ENCODE peak calls at places on chromosomes 5 and 9, in four cellular contexts. One of them, this sample, is unnamed.

GRCh38 chr5:135578685-135579341 is at the start of gene CXCL14:
- DNase-seq in CD8-positive, alpha-beta memory T cell: no peak
- DNase-seq in SK-N-SH: no peak
- DNase-seq in transverse colon: peak
- DNase-seq in this sample: peak

GRCh38 chr5:143796753-143797152 is 15.2 kb upstream of the HMHB1 start:
- DNase-seq in transverse colon: no peak
- DNase-seq in SK-N-SH: no peak
- DNase-seq in CD8-positive, alpha-beta memory T cell: no peak
- DNase-seq in this sample: no peak

GRCh38 chr9:18238254-18238653 is 235.7 kb upstream of the ADAMTSL1 start:
- DNase-seq in CD8-positive, alpha-beta memory T cell: no peak
- DNase-seq in SK-N-SH: no peak
- DNase-seq in transverse colon: no peak
- DNase-seq in this sample: no peak

GRCh38 chr5:1195439-1195838 is 6.0 kb upstream of the SLC6A19 start:
- DNase-seq in SK-N-SH: no peak
- DNase-seq in transverse colon: no peak
- DNase-seq in CD8-positive, alpha-beta memory T cell: peak
- DNase-seq in this sample: no peak

GRCh38 chr9:134316444-134317160 is 9.7 kb upstream of the RXRA start:
- DNase-seq in CD8-positive, alpha-beta memory T cell: peak
- DNase-seq in SK-N-SH: peak
- DNase-seq in transverse colon: no peak
- DNase-seq in this sample: no peak

GRCh38 chr5:16574789-16575785 is 41.7 kb downstream of the RETREG1 start:
- DNase-seq in CD8-positive, alpha-beta memory T cell: no peak
- DNase-seq in transverse colon: no peak
- DNase-seq in SK-N-SH: no peak
- DNase-seq in this sample: peak

GRCh38 chr9:81264516-81264915 is 424.8 kb downstream of the TLE1 start:
- DNase-seq in CD8-positive, alpha-beta memory T cell: no peak
- DNase-seq in SK-N-SH: peak
- DNase-seq in transverse colon: no peak
- DNase-seq in this sample: no peak

GRCh38 chr5:134029156-134029555 is 24.4 kb upstream of the VDAC1 start:
- DNase-seq in transverse colon: no peak
- DNase-seq in SK-N-SH: no peak
- DNase-seq in CD8-positive, alpha-beta memory T cell: no peak
- DNase-seq in this sample: no peak

GRCh38 chr5:68460147-68460760 is 244.7 kb downstream of the PIK3R1 start:
- DNase-seq in SK-N-SH: peak
- DNase-seq in CD8-positive, alpha-beta memory T cell: peak
- DNase-seq in transverse colon: peak
- DNase-seq in this sample: peak

GRCh38 chr5:143229896-143230675 is 173.4 kb downstream of the NR3C1 start:
- DNase-seq in CD8-positive, alpha-beta memory T cell: peak
- DNase-seq in SK-N-SH: no peak
- DNase-seq in transverse colon: no peak
- DNase-seq in this sample: peak

GRCh38 chr5:137487600-137487999 is 11.5 kb downstream of the SPOCK1 start:
- DNase-seq in CD8-positive, alpha-beta memory T cell: no peak
- DNase-seq in SK-N-SH: no peak
- DNase-seq in transverse colon: no peak
- DNase-seq in this sample: no peak

GRCh38 chr5:180133971-180134508 is 62.5 kb upstream of the RNF130 start:
- DNase-seq in CD8-positive, alpha-beta memory T cell: no peak
- DNase-seq in transverse colon: no peak
- DNase-seq in SK-N-SH: no peak
- DNase-seq in this sample: no peak

DNA sequence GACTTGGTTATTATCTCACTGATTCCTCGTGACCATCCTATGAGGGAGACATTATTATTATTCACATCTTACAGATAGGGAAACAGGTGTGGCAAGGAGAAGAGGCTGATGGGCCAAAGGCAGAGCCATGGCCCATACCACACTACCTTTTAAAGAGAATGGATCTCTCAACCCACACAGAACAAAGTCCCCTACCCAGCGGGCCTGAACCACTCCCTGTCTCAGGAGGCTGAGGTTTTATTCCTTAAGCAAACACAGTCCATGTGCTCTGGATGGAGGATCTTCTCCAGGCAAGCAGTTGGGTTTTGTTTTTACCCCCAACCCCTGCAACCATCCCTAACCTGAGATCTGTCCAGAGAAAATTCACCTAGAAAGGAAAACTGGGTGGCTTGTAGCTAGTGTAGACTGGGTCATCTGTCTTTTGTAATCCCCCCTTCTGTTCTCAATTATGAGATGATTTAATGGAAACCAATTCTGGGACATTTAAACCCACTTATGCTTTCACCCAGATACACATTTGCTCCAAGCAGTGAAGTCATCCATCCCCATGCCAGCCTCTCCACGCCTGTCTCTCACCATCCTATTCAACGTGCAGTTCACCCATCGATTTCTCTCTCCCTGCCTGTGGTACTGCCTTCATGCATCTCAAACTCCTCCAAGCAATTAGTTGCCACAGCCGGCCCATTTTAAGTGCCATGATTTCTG is 2.0 kb downstream of the PHF19 start:
- DNase-seq in transverse colon: no peak
- DNase-seq in SK-N-SH: peak
- DNase-seq in CD8-positive, alpha-beta memory T cell: peak
- DNase-seq in this sample: no peak
- H3K27ac ChIP-seq in transverse colon: peak
- H3K27ac ChIP-seq in SK-N-SH: peak
- H3K27ac ChIP-seq in CD8-positive, alpha-beta memory T cell: peak
- H3K27ac ChIP-seq in this sample: no peak

DNA sequence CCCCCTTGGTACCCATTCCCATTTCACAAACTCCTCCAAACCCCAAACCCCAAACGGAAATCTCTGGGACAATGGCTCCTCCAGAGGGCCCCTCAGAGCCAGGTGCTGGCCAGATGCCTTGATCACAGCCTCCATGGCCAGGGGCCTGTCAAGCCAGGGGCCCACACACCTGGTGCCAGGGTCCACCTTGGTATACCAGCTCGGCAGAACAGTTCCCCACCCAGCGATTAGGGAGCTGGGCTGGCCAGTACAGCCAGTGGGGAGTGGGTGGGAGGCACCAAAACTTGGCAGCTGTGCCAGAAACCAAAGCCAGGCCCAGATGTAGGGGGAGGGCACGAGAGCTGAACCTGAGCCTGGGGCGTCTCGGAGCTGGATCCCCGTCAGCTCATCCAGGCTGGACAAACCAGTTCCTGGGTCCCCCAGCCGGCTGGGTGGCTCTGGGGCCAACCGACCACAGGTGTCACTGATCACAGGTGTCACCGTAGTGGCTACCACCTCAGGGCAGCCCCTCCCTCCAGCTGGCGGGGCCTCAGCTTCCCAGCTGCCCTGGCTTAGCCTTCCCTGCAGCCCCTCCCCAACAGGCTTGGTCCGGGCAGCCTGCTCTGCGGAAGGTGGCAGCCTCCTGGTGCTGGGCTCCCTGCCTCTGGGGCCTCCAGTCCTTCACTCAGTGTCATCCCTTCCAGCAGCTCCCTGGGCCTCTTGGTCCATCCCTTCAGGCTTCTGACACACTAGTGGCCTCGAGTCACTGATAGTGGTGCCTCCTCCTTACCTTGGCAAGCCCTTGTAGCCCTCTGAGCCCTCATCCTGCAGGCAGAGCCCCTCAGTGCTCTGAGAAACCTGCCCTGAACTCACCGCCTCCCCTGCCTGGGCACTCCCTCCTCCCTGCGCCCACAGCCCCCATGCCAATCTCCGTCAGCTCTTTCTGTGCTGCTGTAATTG is 6.6 kb upstream of the RMND5B start:
- DNase-seq in SK-N-SH: no peak
- DNase-seq in transverse colon: peak
- DNase-seq in CD8-positive, alpha-beta memory T cell: peak
- DNase-seq in this sample: peak
- H3K27ac ChIP-seq in SK-N-SH: no peak
- H3K27ac ChIP-seq in transverse colon: no peak
- H3K27ac ChIP-seq in CD8-positive, alpha-beta memory T cell: no peak
- H3K27ac ChIP-seq in this sample: no peak

GRCh38 chr5:125668904-125669303 is 754.3 kb upstream of the GRAMD2B start:
- DNase-seq in transverse colon: peak
- DNase-seq in CD8-positive, alpha-beta memory T cell: no peak
- DNase-seq in SK-N-SH: no peak
- DNase-seq in this sample: peak
- H3K27ac ChIP-seq in transverse colon: no peak
- H3K27ac ChIP-seq in CD8-positive, alpha-beta memory T cell: no peak
- H3K27ac ChIP-seq in SK-N-SH: no peak
- H3K27ac ChIP-seq in this sample: no peak

DNA sequence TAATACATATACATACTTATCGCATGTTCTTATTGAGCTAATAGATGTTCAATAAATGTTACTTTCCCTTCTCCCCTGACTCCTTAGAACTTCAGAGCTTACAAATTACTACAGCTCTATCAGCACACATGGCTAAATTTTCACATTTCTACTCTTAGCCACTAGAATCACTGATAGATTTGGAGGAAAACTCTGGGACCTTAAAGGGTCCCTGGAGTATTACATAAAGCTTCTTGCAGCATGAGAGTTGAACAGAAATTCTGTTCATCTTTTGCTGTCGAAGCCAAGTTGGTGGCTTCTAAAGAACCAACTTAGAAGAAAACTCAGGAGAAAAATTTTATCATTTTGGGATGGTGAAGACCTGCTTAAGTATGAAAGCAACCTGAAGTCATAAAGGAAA is 15.5 kb downstream of the B4GALT1 start:
- DNase-seq in CD8-positive, alpha-beta memory T cell: no peak
- DNase-seq in transverse colon: no peak
- DNase-seq in SK-N-SH: no peak
- DNase-seq in this sample: peak
- H3K27ac ChIP-seq in CD8-positive, alpha-beta memory T cell: no peak
- H3K27ac ChIP-seq in transverse colon: peak
- H3K27ac ChIP-seq in SK-N-SH: peak
- H3K27ac ChIP-seq in this sample: no peak

GRCh38 chr5:67380431-67380830 is 183.8 kb upstream of the CD180 start:
- DNase-seq in CD8-positive, alpha-beta memory T cell: no peak
- DNase-seq in SK-N-SH: no peak
- DNase-seq in transverse colon: no peak
- DNase-seq in this sample: no peak
- H3K27ac ChIP-seq in CD8-positive, alpha-beta memory T cell: no peak
- H3K27ac ChIP-seq in SK-N-SH: no peak
- H3K27ac ChIP-seq in transverse colon: no peak
- H3K27ac ChIP-seq in this sample: no peak